ENCODE peak calls at places on chromosomes 1 and 21, in seven cellular contexts. Q is K562, N is neural progenitor cell, E is endothelial cell of umbilical vein, D is fibroblast of lung, K is OCI-LY7, Z is A549. Y is an unnamed sample.

GRCh38 chr21:27026501-27026900 is 59.6 kb upstream of the ADAMTS5 start:
- DNase-seq in Q (no peak), N (no peak), E (no peak), D (peak), K (no peak), Z (no peak), Y (no peak)

GRCh38 chr1:185973645-185974044 is 239.5 kb downstream of the HMCN1 start:
- DNase-seq in Q (no peak), N (no peak), E (no peak), D (peak), K (no peak), Z (no peak), Y (no peak)

GRCh38 chr1:115723756-115724155 is 44.8 kb downstream of the CASQ2 start:
- DNase-seq in Q (no peak), N (no peak), E (no peak), D (no peak), K (no peak), Z (no peak), Y (no peak)

GRCh38 chr1:8089535-8090228 is 63.6 kb upstream of the ERRFI1 start:
- DNase-seq in Q (no peak), N (no peak), E (peak), D (peak), K (no peak), Z (no peak), Y (peak)

GRCh38 chr1:240611228-240611618 is 732 bp downstream of the GREM2 start:
- DNase-seq in Q (no peak), N (no peak), E (no peak), D (no peak), K (no peak), Z (no peak), Y (no peak)

GRCh38 chr1:54811066-54811465 is 9.9 kb upstream of the TTC22 start:
- DNase-seq in Q (no peak), N (no peak), E (no peak), D (no peak), K (no peak), Z (no peak), Y (no peak)

GRCh38 chr21:46585191-46585953 is 19.5 kb downstream of the S100B start:
- DNase-seq in Q (no peak), N (no peak), E (no peak), D (no peak), K (peak), Z (no peak), Y (no peak)

GRCh38 chr1:87146538-87146937 is 182.1 kb upstream of the LMO4 start:
- DNase-seq in Q (no peak), N (no peak), E (no peak), D (no peak), K (no peak), Z (no peak), Y (no peak)

GRCh38 chr1:39672551-39672947 is 642 bp upstream of the NT5C1A start:
- DNase-seq in Q (peak), N (peak), E (peak), D (no peak), K (no peak), Z (peak), Y (no peak)

GRCh38 chr1:36913523-36914060 is 120.7 kb downstream of the GRIK3 start:
- DNase-seq in Q (no peak), N (peak), E (no peak), D (no peak), K (no peak), Z (no peak), Y (no peak)

GRCh38 chr1:156247460-156248322 is at the start of gene PAQR6:
- DNase-seq in Q (no peak), N (peak), E (no peak), D (no peak), K (no peak), Z (no peak), Y (no peak)

GRCh38 chr1:156248323-156248683 is 447 bp upstream of the PAQR6 start:
- DNase-seq in Q (no peak), N (no peak), E (no peak), D (no peak), K (no peak), Z (no peak), Y (no peak)

GRCh38 chr1:156253634-156254033 is 5.8 kb upstream of the PAQR6 start:
- DNase-seq in Q (no peak), N (no peak), E (no peak), D (no peak), K (no peak), Z (no peak), Y (no peak)

GRCh38 chr1:156249593-156249992 is 1.7 kb upstream of the PAQR6 start:
- DNase-seq in Q (no peak), N (no peak), E (no peak), D (no peak), K (no peak), Z (no peak), Y (no peak)

DNA sequence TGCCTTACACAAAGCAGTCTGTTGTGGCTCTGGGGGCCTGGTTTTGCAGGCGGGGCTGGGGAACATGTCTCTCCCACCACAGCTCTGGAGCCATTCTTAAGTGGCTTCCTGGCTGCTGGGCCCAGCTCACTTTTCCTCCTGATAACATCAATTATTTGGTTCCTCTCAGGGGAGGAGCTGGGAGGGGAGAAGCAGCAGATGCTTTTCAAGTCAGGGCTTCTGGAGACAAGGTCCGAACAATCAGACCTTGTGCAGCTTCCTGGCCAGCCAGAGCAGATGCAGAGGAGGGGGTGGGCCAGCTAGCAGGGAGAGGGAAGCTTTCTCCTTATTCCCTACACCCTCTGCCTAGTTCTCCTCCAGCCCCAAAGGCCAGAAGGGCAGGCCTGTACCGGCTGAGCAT is 3.7 kb upstream of the PAQR6 start:
- DNase-seq in Q (no peak), N (no peak), E (peak), D (no peak), K (no peak), Z (no peak), Y (no peak)
- H3K4me2 ChIP-seq in Q (no peak), N (no peak), E (no peak), D (no peak), K (no peak), Z (no peak), Y (no peak)

DNA sequence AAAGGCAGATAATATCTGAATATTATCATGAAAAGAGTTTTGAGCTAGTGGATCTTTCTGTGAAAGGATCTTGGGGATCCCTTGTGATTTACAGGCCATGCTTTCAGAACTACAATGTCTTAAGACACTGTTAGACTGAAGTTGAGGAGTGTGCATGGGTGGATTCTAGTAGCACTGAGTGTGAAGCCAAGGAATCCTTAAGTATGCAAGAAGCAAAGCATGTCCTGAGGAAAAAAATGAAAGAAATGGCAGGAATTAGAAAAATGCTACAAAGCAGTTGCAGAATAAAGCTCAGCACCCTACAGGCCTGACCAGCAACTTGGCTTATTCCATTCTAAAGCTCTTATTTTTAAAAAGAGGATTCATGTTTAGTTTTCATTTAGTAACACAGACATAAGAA is 11.9 kb downstream of the STX6 start:
- DNase-seq in Q (no peak), N (no peak), E (no peak), D (peak), K (no peak), Z (no peak), Y (no peak)
- TF ChIP-seq CTCF in Q (no peak), N (no peak), E (no peak), D (no peak), K (no peak), Z (no peak), Y (no peak)

GRCh38 chr21:15054606-15055239 is 10.1 kb downstream of the NRIP1 start:
- DNase-seq in Q (no peak), N (no peak), E (no peak), D (peak), K (no peak), Z (no peak), Y (no peak)

GRCh38 chr21:15054089-15054488 is 10.7 kb downstream of the NRIP1 start:
- DNase-seq in Q (no peak), N (no peak), E (peak), D (no peak), K (no peak), Z (no peak), Y (no peak)

GRCh38 chr21:15058718-15059316 is 6.0 kb downstream of the NRIP1 start:
- DNase-seq in Q (peak), N (no peak), E (peak), D (peak), K (no peak), Z (peak), Y (peak)

GRCh38 chr21:15059397-15059796 is 5.4 kb downstream of the NRIP1 start:
- DNase-seq in Q (no peak), N (no peak), E (no peak), D (no peak), K (no peak), Z (no peak), Y (no peak)

GRCh38 chr21:15057290-15057689 is 7.5 kb downstream of the NRIP1 start:
- DNase-seq in Q (no peak), N (peak), E (no peak), D (no peak), K (no peak), Z (no peak), Y (peak)
- H3K4me3 ChIP-seq in Q (peak), N (no peak), E (no peak), D (no peak), K (no peak), Z (peak), Y (no peak)

GRCh38 chr1:3071507-3072177 is 2.6 kb downstream of the PRDM16 start:
- DNase-seq in Q (no peak), N (no peak), E (no peak), D (no peak), K (no peak), Z (no peak), Y (no peak)
- H3K4me2 ChIP-seq in Q (no peak), N (peak), E (no peak), D (no peak), K (no peak), Z (no peak), Y (peak)

GRCh38 chr1:5637171-5637570 is 355.1 kb downstream of the NPHP4 start:
- DNase-seq in Q (peak), N (peak), E (no peak), D (no peak), K (peak), Z (peak), Y (no peak)
- TF ChIP-seq CTCF in Q (peak), N (peak), E (no peak), D (no peak), K (peak), Z (peak), Y (peak)